ENCODE peak calls at places on chromosomes 16 and 17, in five cellular contexts. H, N, W, O and G are unnamed samples.

GRCh38 chr16:87417511-87417910 is 25.4 kb downstream of the MAP1LC3B start:
- DNase-seq in H (no peak), N (no peak), W (no peak), O (no peak), G (no peak)

GRCh38 chr16:53945996-53946395 is 242.0 kb downstream of the FTO start:
- DNase-seq in H (peak; percentile 46), N (no peak), W (no peak), O (peak; percentile 53), G (peak; percentile 26)

GRCh38 chr16:86459266-86459665 is 51.1 kb upstream of the FOXF1 start:
- DNase-seq in H (no peak), N (no peak), W (no peak), O (no peak), G (no peak)

GRCh38 chr16:296806-297510 is 14.0 kb downstream of the PDIA2 start:
- DNase-seq in H (no peak), N (no peak), W (no peak), O (no peak), G (no peak)

GRCh38 chr16:20689668-20690067 is 7.8 kb downstream of the ACSM1 start:
- DNase-seq in H (no peak), N (no peak), W (no peak), O (no peak), G (no peak)

GRCh38 chr17:45722161-45722560 is 62.0 kb upstream of the CRHR1 start:
- DNase-seq in H (peak; percentile 90), N (no peak), W (no peak), O (peak; percentile 20), G (no peak)

GRCh38 chr17:27601069-27601974 is 29.7 kb upstream of the LGALS9 start:
- DNase-seq in H (peak; percentile 87), N (peak; percentile 73), W (peak; percentile 84), O (peak; percentile 79), G (peak; percentile 52)

GRCh38 chr17:65030618-65031017 is 25.9 kb downstream of the GNA13 start:
- DNase-seq in H (no peak), N (no peak), W (no peak), O (no peak), G (no peak)

GRCh38 chr16:64615647-64616280 is 506.1 kb downstream of the CDH11 start:
- DNase-seq in H (no peak), N (no peak), W (no peak), O (peak; percentile 38), G (no peak)

GRCh38 chr16:87854053-87854906 is 15.0 kb downstream of the SLC7A5 start:
- DNase-seq in H (peak; percentile 85), N (no peak), W (no peak), O (peak; percentile 61), G (no peak)

GRCh38 chr16:70526403-70526802 is 2.8 kb downstream of the SF3B3 start:
- DNase-seq in H (no peak), N (no peak), W (no peak), O (peak; percentile 9), G (no peak)

GRCh38 chr17:17971431-17972125 is 622 bp downstream of the TOM1L2 start:
- DNase-seq in H (peak; percentile 33), N (peak; percentile 33), W (no peak), O (no peak), G (no peak)

GRCh38 chr17:22138861-22139469 is 446.6 kb downstream of the KCNJ18 start:
- DNase-seq in H (no peak), N (no peak), W (no peak), O (no peak), G (no peak)

GRCh38 chr16:29962344-29962994 is 590 bp downstream of the TMEM219 start:
- DNase-seq in H (peak; percentile 56), N (no peak), W (no peak), O (peak; percentile 19), G (no peak)

GRCh38 chr16:81686391-81687182 is 92.5 kb upstream of the PLCG2 start:
- DNase-seq in H (no peak), N (no peak), W (no peak), O (no peak), G (no peak)

GRCh38 chr17:27446569-27447301 is 9.5 kb upstream of the KSR1 start:
- DNase-seq in H (no peak), N (no peak), W (no peak), O (peak; percentile 97), G (no peak)

GRCh38 chr16:48168089-48168488 is 12.3 kb upstream of the ABCC12 start:
- DNase-seq in H (no peak), N (no peak), W (no peak), O (no peak), G (no peak)

GRCh38 chr16:8853150-8853549 is 15.7 kb downstream of the CARHSP1 start:
- DNase-seq in H (peak; percentile 33), N (no peak), W (no peak), O (no peak), G (no peak)

GRCh38 chr17:40315678-40316570 is 6.9 kb downstream of the RARA start:
- DNase-seq in H (peak; percentile 62), N (no peak), W (no peak), O (no peak), G (peak; percentile 50)

GRCh38 chr16:66391726-66392670 is 25.5 kb downstream of the CDH5 start:
- DNase-seq in H (no peak), N (no peak), W (no peak), O (no peak), G (no peak)

GRCh38 chr17:56809106-56809819 is 24.5 kb downstream of the C17orf67 start:
- DNase-seq in H (no peak), N (no peak), W (no peak), O (no peak), G (no peak)

GRCh38 chr17:410674-411401 is 58.2 kb upstream of the RPH3AL start:
- DNase-seq in H (no peak), N (peak; percentile 48), W (peak; percentile 73), O (no peak), G (no peak)

GRCh38 chr17:75487351-75488070 is 27.8 kb downstream of the CASKIN2 start:
- DNase-seq in H (no peak), N (peak; percentile 14), W (peak; percentile 19), O (no peak), G (peak; percentile 81)

GRCh38 chr17:82976982-82977488 is 102.4 kb upstream of the METRNL start:
- DNase-seq in H (peak; percentile 20), N (no peak), W (no peak), O (no peak), G (no peak)

GRCh38 chr17:73958453-73958852 is 245.0 kb upstream of the RPL38 start:
- DNase-seq in H (peak; percentile 13), N (no peak), W (no peak), O (no peak), G (no peak)

GRCh38 chr17:9230861-9231260 is 209.6 kb downstream of the NTN1 start:
- DNase-seq in H (peak; percentile 50), N (no peak), W (no peak), O (no peak), G (no peak)

GRCh38 chr16:89738072-89738377 is 16.7 kb downstream of the ZNF276 start:
- DNase-seq in H (no peak), N (no peak), W (no peak), O (no peak), G (no peak)

GRCh38 chr17:72935984-72936383 is 156.5 kb downstream of the SLC39A11 start:
- DNase-seq in H (no peak), N (no peak), W (no peak), O (no peak), G (no peak)

GRCh38 chr17:76631821-76632565 is 11.6 kb downstream of the ST6GALNAC1 start:
- DNase-seq in H (no peak), N (no peak), W (no peak), O (no peak), G (no peak)

GRCh38 chr17:42342242-42343008 is 45.8 kb downstream of the STAT3 start:
- DNase-seq in H (no peak), N (no peak), W (no peak), O (no peak), G (peak; percentile 27)